ENCODE peak calls at places on chromosomes 2 and 18, in seven cellular contexts. R, M, N, U, O, L and Z are unnamed samples.

GRCh38 chr2:197210450-197210849 is 100.1 kb downstream of the ANKRD44 start:
- DNase-seq in O (no peak), N (no peak), M (no peak), L (no peak), U (no peak), R (no peak), Z (no peak)

GRCh38 chr2:148253716-148254115 is 232.8 kb downstream of the MBD5 start:
- DNase-seq in U (no peak), N (no peak), O (peak; percentile 20), M (peak; percentile 41), L (no peak), R (no peak), Z (no peak)

GRCh38 chr2:14927021-14927564 is 294.6 kb downstream of the LRATD1 start:
- DNase-seq in L (no peak), U (no peak), O (no peak), R (no peak), M (no peak), N (peak; percentile 13), Z (no peak)

GRCh38 chr18:10771053-10771709 is 245.4 kb downstream of the NAPG start:
- DNase-seq in L (no peak), O (no peak), R (no peak), N (no peak), M (no peak), U (no peak), Z (no peak)

GRCh38 chr2:139209586-139209985 is 429.4 kb upstream of the NXPH2 start:
- DNase-seq in O (no peak), N (no peak), L (no peak), U (no peak), R (no peak), M (no peak), Z (no peak)

GRCh38 chr2:109318150-109318948 is 189.3 kb downstream of the SH3RF3 start:
- DNase-seq in L (peak; percentile 95), N (peak; percentile 20), R (peak; percentile 56), M (no peak), U (peak; percentile 91), O (no peak), Z (no peak)

GRCh38 chr2:226583715-226584114 is 215.9 kb downstream of the IRS1 start:
- DNase-seq in R (no peak), L (no peak), U (no peak), M (no peak), N (peak; percentile 94), O (no peak), Z (peak; percentile 71)

GRCh38 chr2:67917332-67918054 is 145.3 kb downstream of the C1D start:
- DNase-seq in L (no peak), U (no peak), N (no peak), O (no peak), M (no peak), R (no peak), Z (no peak)

GRCh38 chr2:64653174-64654062 is at the start of gene SERTAD2:
- DNase-seq in M (peak; percentile 95), L (peak; percentile 96), R (peak; percentile 92), N (peak; percentile 75), U (peak; percentile 89), O (peak; percentile 89), Z (peak; percentile 86)

GRCh38 chr2:225693259-225693658 is 293.7 kb downstream of the NYAP2 start:
- DNase-seq in U (no peak), L (no peak), R (no peak), M (peak; percentile 9), O (no peak), N (no peak), Z (no peak)

GRCh38 chr2:219701847-219702634 is 74.6 kb downstream of the SLC4A3 start:
- DNase-seq in R (peak; percentile 23), L (no peak), N (no peak), U (peak; percentile 33), M (no peak), O (no peak), Z (no peak)

GRCh38 chr2:109213646-109214417 is 84.8 kb downstream of the SH3RF3 start:
- DNase-seq in L (peak; percentile 62), N (no peak), O (peak; percentile 87), M (peak; percentile 99), R (no peak), U (peak; percentile 67), Z (peak; percentile 14)

GRCh38 chr2:98253461-98254073 is 92.7 kb upstream of the CNGA3 start:
- DNase-seq in M (no peak), N (no peak), O (no peak), L (no peak), R (no peak), U (no peak), Z (no peak)

GRCh38 chr2:213137064-213137463 is 14.3 kb downstream of the IKZF2 start:
- DNase-seq in O (no peak), R (no peak), U (no peak), L (no peak), M (no peak), N (no peak), Z (no peak)

GRCh38 chr18:2894131-2894840 is 47.5 kb downstream of the EMILIN2 start:
- DNase-seq in N (peak; percentile 62), O (no peak), M (no peak), L (no peak), R (no peak), U (no peak), Z (no peak)

GRCh38 chr2:204315236-204315662 is 230.0 kb upstream of the PARD3B start:
- DNase-seq in L (peak; percentile 76), R (peak; percentile 46), U (no peak), M (no peak), N (no peak), O (no peak), Z (peak; percentile 32)

GRCh38 chr2:131556998-131557397 is 29.3 kb downstream of the CCDC74A start:
- DNase-seq in U (no peak), L (no peak), O (no peak), R (no peak), N (peak; percentile 54), M (no peak), Z (peak; percentile 21)

GRCh38 chr2:189179607-189179979 is at the start of gene COL5A2:
- DNase-seq in N (no peak), L (peak; percentile 79), O (no peak), M (no peak), U (peak; percentile 22), R (no peak), Z (peak; percentile 2)

GRCh38 chr18:73842795-73843394 is 304.7 kb downstream of the FBXO15 start:
- DNase-seq in L (no peak), N (peak; percentile 4), R (peak; percentile 50), O (peak; percentile 5), M (peak; percentile 44), U (peak; percentile 25), Z (peak; percentile 35)

DNA sequence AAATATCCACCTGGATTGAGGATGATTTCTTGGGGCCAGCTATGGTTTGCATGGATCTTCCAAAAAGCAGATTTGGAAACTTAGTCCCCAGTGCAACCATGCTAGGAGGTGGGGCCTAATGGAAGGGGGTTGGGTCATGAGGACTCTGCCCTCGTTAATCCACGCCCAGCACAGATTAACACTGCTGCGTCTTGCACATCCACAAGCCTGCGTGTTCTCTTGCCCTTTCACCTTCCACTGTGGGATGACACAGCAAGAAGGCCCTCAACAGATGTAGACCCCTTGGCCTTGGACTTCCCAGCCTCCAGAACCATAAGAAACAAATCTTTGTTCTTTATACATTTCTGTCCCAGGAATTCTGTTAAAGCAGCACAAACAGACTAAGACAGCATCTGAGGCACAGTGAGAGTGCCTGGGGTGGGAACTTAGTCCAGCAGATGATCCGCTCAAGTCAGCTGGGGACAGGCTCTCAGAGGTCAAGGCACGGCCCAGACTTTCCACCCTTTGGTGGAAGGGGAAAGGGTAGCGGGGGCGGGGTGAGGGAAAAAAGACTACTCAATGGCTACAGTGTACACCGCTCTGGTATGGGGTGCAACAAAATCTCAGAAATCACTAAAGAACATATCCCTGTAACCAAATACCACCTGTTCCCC is 2.4 kb downstream of the RAB17 start:
- DNase-seq in L (no peak), N (no peak), O (no peak), R (no peak), U (no peak), M (no peak), Z (peak; percentile 89)
- H3K4me3 ChIP-seq in L (no peak overlapping the region), N (peak overlapping the region; percentile 28), O (no peak overlapping the region), R (no peak overlapping the region), U (no peak overlapping the region), M (no peak overlapping the region), Z (no peak overlapping the region)

GRCh38 chr2:106886916-106887758 is 1.2 kb upstream of the ST6GAL2 start:
- DNase-seq in U (no peak), L (no peak), N (no peak), R (peak; percentile 49), M (no peak), O (no peak), Z (no peak)
- H3K4me3 ChIP-seq in U (peak overlapping the region; percentile 61), L (peak overlapping the region; percentile 56), N (no peak overlapping the region), R (no peak overlapping the region), M (no peak overlapping the region), O (no peak overlapping the region), Z (no peak overlapping the region)

GRCh38 chr2:201261911-201262310 is 1.6 kb downstream of the CASP8 start:
- DNase-seq in N (no peak), R (no peak), M (peak; percentile 36), O (peak; percentile 51), L (no peak), U (no peak), Z (no peak)
- H3K4me3 ChIP-seq in N (no peak overlapping the region), R (no peak overlapping the region), M (peak overlapping the region; percentile 63), O (peak overlapping the region; percentile 100), L (no peak overlapping the region), U (no peak overlapping the region), Z (peak overlapping the region; percentile 41)

GRCh38 chr2:215760126-215760525 is 253.2 kb downstream of the MREG start:
- DNase-seq in U (no peak), R (no peak), O (no peak), N (no peak), M (no peak), L (no peak), Z (no peak)

GRCh38 chr2:215760526-215760925 is 252.8 kb downstream of the MREG start:
- DNase-seq in O (no peak), L (no peak), M (no peak), U (no peak), R (no peak), N (no peak), Z (no peak)

GRCh38 chr2:215765729-215766360 is 247.5 kb downstream of the MREG start:
- DNase-seq in R (no peak), O (no peak), N (no peak), M (no peak), U (no peak), L (no peak), Z (no peak)

GRCh38 chr2:215767625-215768024 is 245.7 kb downstream of the MREG start:
- DNase-seq in L (no peak), R (no peak), N (no peak), O (no peak), U (no peak), M (no peak), Z (no peak)

GRCh38 chr2:215764441-215765048 is 248.8 kb downstream of the MREG start:
- DNase-seq in R (no peak), O (no peak), M (peak; percentile 11), N (no peak), L (no peak), U (no peak), Z (no peak)
- H3K4me3 ChIP-seq in R (no peak overlapping the region), O (no peak overlapping the region), M (no peak overlapping the region), N (no peak overlapping the region), L (no peak overlapping the region), U (no peak overlapping the region), Z (no peak overlapping the region)